ENCODE peak calls at places on chromosome 5, in five cellular contexts. M is mesenchymal stem cell, N is H9, G is trophoblast cell, A is H1. J is an unnamed sample.

GRCh38 chr5:11400312-11400711 is 503.9 kb downstream of the CTNND2 start:
- DNase-seq in M (no peak), N (no peak), G (no peak), A (no peak), J (no peak)

GRCh38 chr5:122429545-122430327 is 117.7 kb downstream of the SNCAIP start:
- DNase-seq in M (no peak), N (peak), G (no peak), A (no peak), J (peak)

GRCh38 chr5:173271371-173271770 is 36.4 kb upstream of the NKX2-5 start:
- DNase-seq in M (no peak), N (no peak), G (no peak), A (no peak), J (no peak)

GRCh38 chr5:153402550-153402949 is 87.9 kb upstream of the GRIA1 start:
- DNase-seq in M (peak), N (no peak), G (peak), A (no peak), J (no peak)

GRCh38 chr5:64144429-64145215 is 21.0 kb upstream of the RNF180 start:
- DNase-seq in M (no peak), N (no peak), G (no peak), A (no peak), J (no peak)

GRCh38 chr5:40873481-40873880 is 32.3 kb downstream of the CARD6 start:
- DNase-seq in M (no peak), N (no peak), G (no peak), A (no peak), J (no peak)

GRCh38 chr5:83072946-83073345 is 4.2 kb downstream of the TMEM167A start:
- DNase-seq in M (no peak), N (no peak), G (no peak), A (no peak), J (no peak)

GRCh38 chr5:96919754-96920197 is 16.1 kb upstream of the LNPEP start:
- DNase-seq in M (no peak), N (no peak), G (no peak), A (no peak), J (no peak)

GRCh38 chr5:178143901-178144300 is 9.8 kb downstream of the NHP2 start:
- DNase-seq in M (no peak), N (no peak), G (no peak), A (no peak), J (no peak)

GRCh38 chr5:958701-959571 is 49.7 kb upstream of the NKD2 start:
- DNase-seq in M (peak), N (peak), G (no peak), A (no peak), J (no peak)

GRCh38 chr5:142587354-142587965 is 98.4 kb downstream of the FGF1 start:
- DNase-seq in M (peak), N (peak), G (peak), A (peak), J (peak)

GRCh38 chr5:131672791-131673190 is 37.8 kb upstream of the RAPGEF6 start:
- DNase-seq in M (no peak), N (no peak), G (no peak), A (no peak), J (no peak)

GRCh38 chr5:82622205-82622604 is 344.1 kb upstream of the RPS23 start:
- DNase-seq in M (no peak), N (no peak), G (no peak), A (no peak), J (no peak)

GRCh38 chr5:140240987-140241706 is 61.8 kb downstream of the PFDN1 start:
- DNase-seq in M (peak), N (peak), G (no peak), A (peak), J (peak)

GRCh38 chr5:108739906-108740305 is 7.8 kb upstream of the FER start:
- DNase-seq in M (no peak), N (no peak), G (no peak), A (no peak), J (no peak)
- H2BK12ac ChIP-seq in M (no peak), N (no peak), G (no peak), A (no peak), J (no peak)

GRCh38 chr5:14066326-14066725 is 76.8 kb upstream of the TRIO start:
- DNase-seq in M (no peak), N (no peak), G (no peak), A (no peak), J (no peak)
- H4K91ac ChIP-seq in M (no peak), N (no peak), G (no peak), A (no peak), J (no peak)

GRCh38 chr5:150137997-150138396 is 17.6 kb downstream of the PDGFRB start:
- DNase-seq in M (peak), N (no peak), G (no peak), A (no peak), J (no peak)
- H2BK5ac ChIP-seq in M (peak), N (no peak), G (peak), A (peak), J (peak)

DNA sequence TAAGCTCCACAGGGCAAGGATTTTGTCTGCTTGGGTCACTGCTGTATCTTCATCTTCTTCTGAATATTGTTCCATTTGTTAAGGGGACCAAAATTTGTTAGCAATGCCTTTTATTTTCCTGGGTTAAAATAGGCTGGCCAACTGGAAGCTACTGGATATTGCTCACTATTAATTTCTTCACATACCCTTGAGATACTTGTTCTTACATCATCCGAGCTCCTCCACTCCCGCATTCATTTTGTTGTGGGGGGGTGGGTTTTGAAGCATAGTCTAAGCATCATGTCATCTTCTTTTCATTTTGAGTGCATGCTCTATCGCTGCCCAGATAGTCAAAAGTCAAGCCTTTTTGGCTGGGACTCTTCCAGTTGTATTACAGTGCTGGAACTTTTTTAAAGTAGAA is 42.5 kb upstream of the PIK3R1 start:
- DNase-seq in M (no peak), N (no peak), G (peak), A (no peak), J (no peak)
- H2BK12ac ChIP-seq in M (no peak), N (no peak), G (no peak), A (no peak), J (no peak)

GRCh38 chr5:108642170-108642906 is 105.4 kb upstream of the FER start:
- DNase-seq in M (peak), N (peak), G (peak), A (peak), J (peak)

GRCh38 chr5:108639356-108639755 is 108.3 kb upstream of the FER start:
- DNase-seq in M (peak), N (no peak), G (no peak), A (no peak), J (no peak)

GRCh38 chr5:108638021-108638420 is 109.7 kb upstream of the FER start:
- DNase-seq in M (no peak), N (no peak), G (no peak), A (no peak), J (no peak)

GRCh38 chr5:108637110-108637509 is 110.6 kb upstream of the FER start:
- DNase-seq in M (peak), N (no peak), G (peak), A (no peak), J (no peak)

GRCh38 chr5:108641596-108641995 is 106.1 kb upstream of the FER start:
- DNase-seq in M (no peak), N (no peak), G (no peak), A (no peak), J (no peak)
- H4K91ac ChIP-seq in M (no peak), N (no peak), G (no peak), A (no peak), J (no peak)